ENCODE peak calls at places on chromosomes 11 and 22, in seven cellular contexts. D, X, O, P, M, E and Y are unnamed samples.

GRCh38 chr22:47837703-47838102 is 1075.3 kb downstream of the TBC1D22A start:
- DNase-seq in X (no peak), E (no peak), P (peak; percentile 49), O (peak; percentile 11), D (no peak), M (no peak), Y (no peak)

GRCh38 chr22:38963872-38964271 is 6.5 kb downstream of the APOBEC3A start:
- DNase-seq in P (no peak), O (peak; percentile 60), E (no peak), M (no peak), D (no peak), X (no peak), Y (no peak)

GRCh38 chr22:43540570-43540969 is 128.8 kb downstream of the MPPED1 start:
- DNase-seq in D (no peak), O (peak; percentile 51), P (no peak), M (no peak), E (no peak), X (no peak), Y (no peak)

GRCh38 chr11:13594045-13594444 is 74.4 kb upstream of the FAR1 start:
- DNase-seq in E (no peak), P (no peak), O (no peak), D (no peak), M (no peak), X (no peak), Y (no peak)

GRCh38 chr22:30969532-30970355 is 679 bp downstream of the TUG1 start:
- DNase-seq in X (no peak), E (peak; percentile 38), O (peak; percentile 54), M (no peak), D (peak; percentile 52), P (no peak), Y (no peak)

GRCh38 chr11:85682330-85683305 is 3.4 kb downstream of the CCDC89 start:
- DNase-seq in O (peak; percentile 34), X (no peak), D (peak; percentile 68), E (peak; percentile 81), P (no peak), M (peak; percentile 84), Y (no peak)

GRCh38 chr11:129853508-129854228 is 38.0 kb downstream of the TMEM45B start:
- DNase-seq in D (peak; percentile 73), E (no peak), X (no peak), P (no peak), O (peak; percentile 97), M (peak; percentile 22), Y (no peak)

GRCh38 chr11:76161261-76161961 is 44.9 kb downstream of the WNT11 start:
- DNase-seq in E (peak; percentile 48), O (no peak), D (no peak), X (peak; percentile 44), M (peak; percentile 39), P (peak; percentile 40), Y (no peak)

GRCh38 chr11:92340839-92341238 is 116.2 kb downstream of the FAT3 start:
- DNase-seq in O (peak; percentile 50), M (no peak), E (no peak), X (no peak), P (peak; percentile 45), D (no peak), Y (no peak)

GRCh38 chr11:115672999-115673411 is 168.8 kb upstream of the CADM1 start:
- DNase-seq in E (peak; percentile 30), P (no peak), O (no peak), M (peak; percentile 26), X (no peak), D (no peak), Y (no peak)

GRCh38 chr11:130118636-130119387 is 40.8 kb upstream of the ST14 start:
- DNase-seq in E (no peak), P (no peak), M (no peak), X (no peak), O (no peak), D (no peak), Y (no peak)

GRCh38 chr11:14323118-14323676 is 35.8 kb downstream of the RRAS2 start:
- DNase-seq in X (no peak), O (no peak), E (no peak), M (no peak), P (no peak), D (no peak), Y (no peak)

GRCh38 chr22:41539146-41540005 is 4.9 kb downstream of the POLR3H start:
- DNase-seq in M (no peak), E (no peak), P (no peak), D (no peak), X (no peak), O (no peak), Y (no peak)

GRCh38 chr22:46830001-46830715 is 67.7 kb downstream of the TBC1D22A start:
- DNase-seq in X (no peak), D (no peak), P (no peak), E (peak; percentile 59), O (peak; percentile 68), M (peak; percentile 59), Y (no peak)

GRCh38 chr22:39132281-39132680 is 20.2 kb downstream of the CBX7 start:
- DNase-seq in O (no peak), M (no peak), X (no peak), P (no peak), D (no peak), E (no peak), Y (no peak)

GRCh38 chr11:88402192-88402715 is 64.7 kb upstream of the CTSC start:
- DNase-seq in E (no peak), X (no peak), D (no peak), M (no peak), P (peak; percentile 7), O (peak; percentile 88), Y (peak; percentile 58)

GRCh38 chr22:35191412-35191811 is 65.9 kb upstream of the HMGXB4 start:
- DNase-seq in E (no peak), M (no peak), O (peak; percentile 16), X (no peak), D (no peak), P (no peak), Y (no peak)

GRCh38 chr11:109062445-109062844 is 359.5 kb upstream of the C11orf87 start:
- DNase-seq in P (no peak), M (no peak), O (peak; percentile 14), D (no peak), X (no peak), E (no peak), Y (peak; percentile 54)

GRCh38 chr22:25764270-25765015 is 22.5 kb downstream of the MYO18B start:
- DNase-seq in P (peak; percentile 47), X (no peak), M (no peak), O (no peak), E (no peak), D (no peak), Y (no peak)

GRCh38 chr11:116825854-116826750 is 3.0 kb upstream of the APOA4 start:
- DNase-seq in E (no peak), M (no peak), O (no peak), D (no peak), X (no peak), P (no peak), Y (no peak)
- H3K4me3 ChIP-seq in E (no peak overlapping the region), M (no peak overlapping the region), O (no peak overlapping the region), D (no peak overlapping the region), X (no peak overlapping the region), P (no peak overlapping the region), Y (no peak overlapping the region)

DNA sequence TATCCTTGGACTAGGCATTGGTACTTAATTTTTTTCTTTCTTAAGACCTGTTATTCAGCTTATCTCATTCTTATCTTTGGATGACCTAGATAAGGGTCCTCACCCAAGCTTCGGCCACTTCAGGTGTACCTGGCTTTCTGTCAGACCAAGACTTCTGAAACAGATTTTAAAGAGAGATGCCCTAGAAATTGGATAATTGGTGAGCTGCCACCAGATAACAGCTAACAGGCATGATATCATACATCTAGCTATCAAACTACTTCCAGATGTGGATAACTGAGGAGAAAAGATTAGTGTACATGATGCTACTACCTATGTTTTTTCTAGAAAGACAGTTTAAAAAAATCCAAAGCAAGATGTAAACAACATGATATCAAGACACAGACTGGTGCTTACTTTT is 52.9 kb downstream of the FZD4 start:
- DNase-seq in X (no peak), O (no peak), E (no peak), M (no peak), P (no peak), D (no peak), Y (no peak)
- TF ChIP-seq CTCF in X (no peak), O (no peak), E (no peak), M (no peak), P (no peak), D (no peak), Y (no peak)

GRCh38 chr11:65113839-65114238 is 2.2 kb downstream of the TM7SF2 start:
- DNase-seq in E (no peak), M (no peak), P (no peak), D (no peak), O (no peak), X (no peak), Y (no peak)
- H3K4me3 ChIP-seq in E (peak overlapping the region; percentile 77), M (peak overlapping the region; percentile 58), P (no peak overlapping the region), D (no peak overlapping the region), O (no peak overlapping the region), X (no peak overlapping the region), Y (no peak overlapping the region)

GRCh38 chr11:1567052-1567720 is 4.9 kb downstream of the DUSP8 start:
- DNase-seq in P (no peak), D (no peak), M (no peak), O (no peak), E (no peak), X (no peak), Y (no peak)

GRCh38 chr11:1565173-1565903 is 6.7 kb downstream of the DUSP8 start:
- DNase-seq in O (no peak), X (no peak), D (no peak), M (no peak), E (no peak), P (no peak), Y (no peak)

GRCh38 chr11:1567721-1568100 is 4.4 kb downstream of the DUSP8 start:
- DNase-seq in M (no peak), P (no peak), E (no peak), X (no peak), O (no peak), D (no peak), Y (no peak)

GRCh38 chr11:1565904-1566247 is 6.2 kb downstream of the DUSP8 start:
- DNase-seq in E (no peak), O (no peak), P (no peak), D (no peak), X (no peak), M (no peak), Y (no peak)

GRCh38 chr11:1566381-1567051 is 5.6 kb downstream of the DUSP8 start:
- DNase-seq in E (no peak), X (no peak), M (no peak), P (no peak), O (no peak), D (no peak), Y (no peak)
- TF ChIP-seq CTCF in E (no peak), X (no peak), M (no peak), P (peak; percentile 32), O (no peak), D (no peak), Y (no peak)

GRCh38 chr11:134037093-134037908 is 31.6 kb upstream of the JAM3 start:
- DNase-seq in M (peak; percentile 81), P (peak; percentile 79), D (peak; percentile 81), X (peak; percentile 74), O (peak; percentile 50), E (peak; percentile 81), Y (no peak)
- H3K4me3 ChIP-seq in M (peak overlapping the region; percentile 74), P (peak overlapping the region; percentile 63), D (peak overlapping the region; percentile 53), X (peak overlapping the region; percentile 49), O (peak overlapping the region; percentile 45), E (peak overlapping the region; percentile 75), Y (peak overlapping the region; percentile 62)

GRCh38 chr11:279966-280761 is 2.0 kb downstream of the NLRP6 start:
- DNase-seq in D (no peak), X (peak; percentile 64), O (peak; percentile 47), P (no peak), M (peak; percentile 24), E (no peak), Y (no peak)
- TF ChIP-seq CTCF in D (no peak), X (peak; percentile 4), O (no peak), P (no peak), M (no peak), E (no peak), Y (no peak)